ENCODE peak calls at places on chromosome 9, in seven cellular contexts. One of them, this sample, is unnamed.

GRCh38 chr9:88811511-88811910 is 179.8 kb upstream of the S1PR3 start:
- DNase-seq in CD8-positive, alpha-beta T cell: no peak
- DNase-seq in psoas muscle: no peak
- DNase-seq in GM23338: no peak
- DNase-seq in AG04450: no peak
- DNase-seq in transverse colon: no peak
- DNase-seq in testis: no peak
- DNase-seq in this sample: peak

GRCh38 chr9:14314424-14314928 is 535 bp upstream of the NFIB start:
- DNase-seq in CD8-positive, alpha-beta T cell: no peak
- DNase-seq in psoas muscle: peak
- DNase-seq in GM23338: peak
- DNase-seq in AG04450: no peak
- DNase-seq in transverse colon: peak
- DNase-seq in testis: peak
- DNase-seq in this sample: peak

GRCh38 chr9:134378901-134379338 is 52.7 kb downstream of the RXRA start:
- DNase-seq in CD8-positive, alpha-beta T cell: no peak
- DNase-seq in psoas muscle: peak
- DNase-seq in GM23338: no peak
- DNase-seq in AG04450: no peak
- DNase-seq in transverse colon: peak
- DNase-seq in testis: peak
- DNase-seq in this sample: no peak

GRCh38 chr9:100440071-100440470 is 13.1 kb downstream of the MSANTD3 start:
- DNase-seq in CD8-positive, alpha-beta T cell: no peak
- DNase-seq in psoas muscle: peak
- DNase-seq in GM23338: no peak
- DNase-seq in AG04450: no peak
- DNase-seq in transverse colon: no peak
- DNase-seq in testis: no peak
- DNase-seq in this sample: no peak

GRCh38 chr9:14433293-14433818 is 119.4 kb upstream of the NFIB start:
- DNase-seq in CD8-positive, alpha-beta T cell: no peak
- DNase-seq in psoas muscle: no peak
- DNase-seq in GM23338: no peak
- DNase-seq in AG04450: no peak
- DNase-seq in transverse colon: no peak
- DNase-seq in testis: no peak
- DNase-seq in this sample: no peak

GRCh38 chr9:17204611-17205165 is 69.8 kb downstream of the CNTLN start:
- DNase-seq in CD8-positive, alpha-beta T cell: no peak
- DNase-seq in psoas muscle: no peak
- DNase-seq in GM23338: peak
- DNase-seq in AG04450: no peak
- DNase-seq in transverse colon: no peak
- DNase-seq in testis: no peak
- DNase-seq in this sample: no peak

GRCh38 chr9:137461663-137462395 is 2.7 kb upstream of the NSMF start:
- DNase-seq in CD8-positive, alpha-beta T cell: peak
- DNase-seq in psoas muscle: peak
- DNase-seq in GM23338: peak
- DNase-seq in AG04450: no peak
- DNase-seq in transverse colon: peak
- DNase-seq in testis: peak
- DNase-seq in this sample: peak

GRCh38 chr9:116178481-116179211 is 25.1 kb downstream of the PAPPA start:
- DNase-seq in CD8-positive, alpha-beta T cell: no peak
- DNase-seq in psoas muscle: no peak
- DNase-seq in GM23338: no peak
- DNase-seq in AG04450: no peak
- DNase-seq in transverse colon: no peak
- DNase-seq in testis: no peak
- DNase-seq in this sample: no peak

GRCh38 chr9:115000217-115000639 is 69.8 kb upstream of the TNFSF8 start:
- DNase-seq in CD8-positive, alpha-beta T cell: no peak
- DNase-seq in psoas muscle: no peak
- DNase-seq in GM23338: no peak
- DNase-seq in AG04450: no peak
- DNase-seq in transverse colon: no peak
- DNase-seq in testis: no peak
- DNase-seq in this sample: no peak

GRCh38 chr9:90767523-90768100 is 34.0 kb upstream of the SYK start:
- DNase-seq in CD8-positive, alpha-beta T cell: no peak
- DNase-seq in psoas muscle: no peak
- DNase-seq in GM23338: peak
- DNase-seq in AG04450: no peak
- DNase-seq in transverse colon: no peak
- DNase-seq in testis: no peak
- DNase-seq in this sample: no peak

GRCh38 chr9:126523621-126524111 is 90.1 kb upstream of the LMX1B start:
- DNase-seq in CD8-positive, alpha-beta T cell: no peak
- DNase-seq in psoas muscle: no peak
- DNase-seq in GM23338: no peak
- DNase-seq in AG04450: no peak
- DNase-seq in transverse colon: no peak
- DNase-seq in testis: no peak
- DNase-seq in this sample: no peak

GRCh38 chr9:81563020-81563407 is 126.3 kb downstream of the TLE1 start:
- DNase-seq in CD8-positive, alpha-beta T cell: no peak
- DNase-seq in psoas muscle: no peak
- DNase-seq in GM23338: no peak
- DNase-seq in AG04450: no peak
- DNase-seq in transverse colon: no peak
- DNase-seq in testis: no peak
- DNase-seq in this sample: no peak

GRCh38 chr9:89701221-89701798 is 96.5 kb downstream of the GADD45G start:
- DNase-seq in CD8-positive, alpha-beta T cell: peak
- DNase-seq in psoas muscle: no peak
- DNase-seq in GM23338: no peak
- DNase-seq in AG04450: no peak
- DNase-seq in transverse colon: no peak
- DNase-seq in testis: no peak
- DNase-seq in this sample: no peak

GRCh38 chr9:115109486-115109885 is 8.5 kb downstream of the TNC start:
- DNase-seq in CD8-positive, alpha-beta T cell: no peak
- DNase-seq in psoas muscle: no peak
- DNase-seq in GM23338: no peak
- DNase-seq in AG04450: no peak
- DNase-seq in transverse colon: no peak
- DNase-seq in testis: no peak
- DNase-seq in this sample: no peak

GRCh38 chr9:112007575-112008240 is 111.1 kb downstream of the UGCG start:
- DNase-seq in CD8-positive, alpha-beta T cell: no peak
- DNase-seq in psoas muscle: no peak
- DNase-seq in GM23338: no peak
- DNase-seq in AG04450: no peak
- DNase-seq in transverse colon: no peak
- DNase-seq in testis: no peak
- DNase-seq in this sample: no peak

GRCh38 chr9:120934271-120934670 is 7.7 kb upstream of the TRAF1 start:
- DNase-seq in CD8-positive, alpha-beta T cell: no peak
- DNase-seq in psoas muscle: no peak
- DNase-seq in GM23338: no peak
- DNase-seq in AG04450: no peak
- DNase-seq in transverse colon: no peak
- DNase-seq in testis: no peak
- DNase-seq in this sample: peak

GRCh38 chr9:35229779-35230143 is 68.0 kb downstream of the UNC13B start:
- DNase-seq in CD8-positive, alpha-beta T cell: no peak
- DNase-seq in psoas muscle: no peak
- DNase-seq in GM23338: no peak
- DNase-seq in AG04450: no peak
- DNase-seq in transverse colon: no peak
- DNase-seq in testis: no peak
- DNase-seq in this sample: no peak

GRCh38 chr9:111661802-111662491 is 542 bp downstream of the GNG10 start:
- DNase-seq in CD8-positive, alpha-beta T cell: peak
- DNase-seq in psoas muscle: peak
- DNase-seq in GM23338: peak
- DNase-seq in AG04450: no peak
- DNase-seq in transverse colon: peak
- DNase-seq in testis: peak
- DNase-seq in this sample: peak

GRCh38 chr9:123326662-123327093 is 29.3 kb upstream of the CRB2 start:
- DNase-seq in CD8-positive, alpha-beta T cell: no peak
- DNase-seq in psoas muscle: no peak
- DNase-seq in GM23338: peak
- DNase-seq in AG04450: no peak
- DNase-seq in transverse colon: no peak
- DNase-seq in testis: no peak
- DNase-seq in this sample: no peak

GRCh38 chr9:95724253-95724991 is 151.1 kb upstream of the ERCC6L2 start:
- DNase-seq in CD8-positive, alpha-beta T cell: peak
- DNase-seq in psoas muscle: no peak
- DNase-seq in GM23338: no peak
- DNase-seq in AG04450: no peak
- DNase-seq in transverse colon: peak
- DNase-seq in testis: no peak
- DNase-seq in this sample: no peak

GRCh38 chr9:122201641-122202040 is 27.1 kb downstream of the LHX6 start:
- DNase-seq in CD8-positive, alpha-beta T cell: no peak
- DNase-seq in psoas muscle: no peak
- DNase-seq in GM23338: no peak
- DNase-seq in AG04450: peak
- DNase-seq in transverse colon: no peak
- DNase-seq in testis: no peak
- DNase-seq in this sample: no peak

GRCh38 chr9:2729003-2729402 is 11.7 kb downstream of the KCNV2 start:
- DNase-seq in CD8-positive, alpha-beta T cell: no peak
- DNase-seq in psoas muscle: no peak
- DNase-seq in GM23338: no peak
- DNase-seq in AG04450: no peak
- DNase-seq in transverse colon: no peak
- DNase-seq in testis: no peak
- DNase-seq in this sample: no peak

GRCh38 chr9:134517069-134517680 is 124.4 kb upstream of the COL5A1 start:
- DNase-seq in CD8-positive, alpha-beta T cell: no peak
- DNase-seq in psoas muscle: no peak
- DNase-seq in GM23338: no peak
- DNase-seq in AG04450: no peak
- DNase-seq in transverse colon: no peak
- DNase-seq in testis: no peak
- DNase-seq in this sample: no peak

DNA sequence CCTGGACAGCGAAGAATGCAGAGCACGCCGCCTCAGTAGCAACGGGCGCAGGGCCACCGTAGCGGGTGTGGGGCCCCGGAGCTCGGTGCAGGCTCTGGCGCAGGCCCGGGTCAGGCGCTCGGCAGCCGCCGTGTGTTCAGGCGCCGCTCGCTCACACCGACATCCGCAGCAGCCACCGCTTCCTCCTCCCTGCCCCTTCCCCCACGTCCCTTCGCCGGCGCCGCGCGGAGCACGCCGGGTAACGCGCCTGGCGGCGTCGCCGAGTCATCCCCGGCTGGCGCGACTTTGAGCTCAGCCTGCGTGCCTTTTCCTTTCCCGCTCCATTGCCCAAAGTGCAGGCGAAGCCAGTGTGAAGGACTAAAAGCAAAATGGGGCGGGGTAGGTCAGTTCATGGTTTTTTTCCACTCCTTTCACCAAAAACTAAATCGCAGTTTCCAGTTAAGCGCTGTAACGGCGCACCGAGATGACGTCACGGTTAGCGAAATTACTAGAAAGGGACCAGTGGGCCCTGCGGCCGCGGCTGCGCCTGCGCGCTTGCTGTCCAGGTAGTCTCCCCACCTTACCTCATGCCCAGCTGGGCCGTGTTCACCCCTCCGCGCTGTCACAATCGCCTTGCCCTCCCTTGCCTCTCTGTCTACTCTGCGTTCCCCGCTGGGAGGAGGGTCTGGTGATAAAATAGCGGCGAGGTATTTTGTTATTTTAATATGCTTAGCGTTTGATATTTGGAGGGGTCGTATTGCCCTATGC is at the start of gene UBQLN1:
- DNase-seq in CD8-positive, alpha-beta T cell: peak
- DNase-seq in psoas muscle: peak
- DNase-seq in GM23338: peak
- DNase-seq in AG04450: peak
- DNase-seq in transverse colon: peak
- DNase-seq in testis: peak
- DNase-seq in this sample: peak
- TF ChIP-seq CTCF in CD8-positive, alpha-beta T cell: no peak
- TF ChIP-seq CTCF in psoas muscle: peak
- TF ChIP-seq CTCF in GM23338: no peak
- TF ChIP-seq CTCF in AG04450: no peak
- TF ChIP-seq CTCF in transverse colon: peak
- TF ChIP-seq CTCF in testis: peak
- TF ChIP-seq CTCF in this sample: no peak

GRCh38 chr9:76572205-76572550 is 113.2 kb downstream of the GCNT1 start:
- DNase-seq in CD8-positive, alpha-beta T cell: no peak
- DNase-seq in psoas muscle: no peak
- DNase-seq in GM23338: peak
- DNase-seq in AG04450: no peak
- DNase-seq in transverse colon: no peak
- DNase-seq in testis: no peak
- DNase-seq in this sample: no peak
- H3K27ac ChIP-seq in CD8-positive, alpha-beta T cell: no peak
- H3K27ac ChIP-seq in psoas muscle: no peak
- H3K27ac ChIP-seq in GM23338: no peak
- H3K27ac ChIP-seq in AG04450: no peak
- H3K27ac ChIP-seq in transverse colon: peak
- H3K27ac ChIP-seq in testis: no peak
- H3K27ac ChIP-seq in this sample: no peak

DNA sequence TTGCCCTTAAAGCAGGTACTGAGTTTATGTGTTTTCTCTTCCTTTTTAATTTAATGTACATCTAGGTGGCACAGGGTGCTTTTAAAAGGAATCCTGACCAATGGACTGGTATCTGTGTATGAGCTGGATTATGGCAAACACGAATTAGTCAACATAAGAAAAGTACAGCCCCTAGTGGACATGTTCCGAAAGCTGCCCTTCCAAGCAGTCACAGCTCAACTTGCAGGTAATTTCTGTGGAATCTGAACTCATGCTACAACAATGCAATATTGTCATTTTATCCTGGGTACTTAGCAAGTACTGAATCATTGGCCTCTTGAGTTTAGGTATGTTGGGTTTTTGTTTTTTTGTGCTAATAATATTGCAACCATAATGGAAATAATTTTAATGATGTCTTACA is 14.4 kb upstream of the TMOD1 start:
- DNase-seq in CD8-positive, alpha-beta T cell: no peak
- DNase-seq in psoas muscle: no peak
- DNase-seq in GM23338: peak
- DNase-seq in AG04450: no peak
- DNase-seq in transverse colon: no peak
- DNase-seq in testis: no peak
- DNase-seq in this sample: no peak
- TF ChIP-seq CTCF in CD8-positive, alpha-beta T cell: no peak
- TF ChIP-seq CTCF in psoas muscle: peak
- TF ChIP-seq CTCF in GM23338: peak
- TF ChIP-seq CTCF in AG04450: peak
- TF ChIP-seq CTCF in transverse colon: no peak
- TF ChIP-seq CTCF in testis: no peak
- TF ChIP-seq CTCF in this sample: no peak

GRCh38 chr9:37775216-37775919 is 9.5 kb downstream of the EXOSC3 start:
- DNase-seq in CD8-positive, alpha-beta T cell: no peak
- DNase-seq in psoas muscle: no peak
- DNase-seq in GM23338: no peak
- DNase-seq in AG04450: no peak
- DNase-seq in transverse colon: no peak
- DNase-seq in testis: no peak
- DNase-seq in this sample: no peak

GRCh38 chr9:37778534-37778933 is 6.3 kb downstream of the EXOSC3 start:
- DNase-seq in CD8-positive, alpha-beta T cell: no peak
- DNase-seq in psoas muscle: no peak
- DNase-seq in GM23338: no peak
- DNase-seq in AG04450: no peak
- DNase-seq in transverse colon: no peak
- DNase-seq in testis: no peak
- DNase-seq in this sample: no peak

GRCh38 chr9:37776328-37776727 is 8.5 kb downstream of the EXOSC3 start:
- DNase-seq in CD8-positive, alpha-beta T cell: no peak
- DNase-seq in psoas muscle: no peak
- DNase-seq in GM23338: no peak
- DNase-seq in AG04450: no peak
- DNase-seq in transverse colon: no peak
- DNase-seq in testis: no peak
- DNase-seq in this sample: no peak
- H3K27ac ChIP-seq in CD8-positive, alpha-beta T cell: no peak
- H3K27ac ChIP-seq in psoas muscle: no peak
- H3K27ac ChIP-seq in GM23338: no peak
- H3K27ac ChIP-seq in AG04450: peak
- H3K27ac ChIP-seq in transverse colon: no peak
- H3K27ac ChIP-seq in testis: no peak
- H3K27ac ChIP-seq in this sample: no peak